ENCODE peak calls at places on chromosomes 6 and 20, in eight cellular contexts. J is omental fat pad; X is SHP77; P is neural progenitor cell; N is stimulated activated CD4-positive, alpha-beta T cell treated with anti-CD3 and anti-CD28 coated beads, Interleukin-4, amount 100 ng/mL, for 1 hour; Z is iPS-NIHi11; Q is T-helper 2 cell; K is cardiac muscle cell. B is an unnamed sample.

GRCh38 chr6:43699564-43700186 is 12.1 kb upstream of the MRPS18A start:
- DNase-seq in J (no peak), X (no peak), P (no peak), N (no peak), Z (no peak), Q (no peak), K (no peak), B (no peak)

GRCh38 chr6:116531675-116532570 is 13.6 kb downstream of the TRAPPC3L start:
- DNase-seq in J (peak; percentile 50), X (peak; percentile 42), P (peak; percentile 77), N (peak; percentile 47), Z (peak; percentile 50), Q (peak; percentile 46), K (peak; percentile 74), B (peak; percentile 63)

GRCh38 chr6:133778414-133778813 is 110.5 kb upstream of the TCF21 start:
- DNase-seq in J (no peak), X (no peak), P (no peak), N (no peak), Z (no peak), Q (no peak), K (no peak), B (no peak)

GRCh38 chr6:170279977-170280688 is 10.7 kb downstream of the DLL1 start:
- DNase-seq in J (no peak), X (peak; percentile 92), P (no peak), N (peak; percentile 52), Z (peak; percentile 61), Q (peak; percentile 56), K (peak; percentile 60), B (peak; percentile 83)

GRCh38 chr6:82248233-82248735 is 740 bp upstream of the IBTK start:
- DNase-seq in J (no peak), X (peak; percentile 77), P (peak; percentile 61), N (no peak), Z (peak; percentile 35), Q (no peak), K (no peak), B (peak; percentile 44)

GRCh38 chr20:32539063-32539816 is 45.9 kb downstream of the NOL4L start:
- DNase-seq in J (no peak), X (no peak), P (no peak), N (no peak), Z (no peak), Q (no peak), K (no peak), B (no peak)

GRCh38 chr6:12148317-12148801 is 136.2 kb downstream of the HIVEP1 start:
- DNase-seq in J (no peak), X (no peak), P (no peak), N (no peak), Z (no peak), Q (no peak), K (no peak), B (no peak)

GRCh38 chr6:71721642-71722041 is 164.7 kb upstream of the RIMS1 start:
- DNase-seq in J (no peak), X (no peak), P (no peak), N (no peak), Z (no peak), Q (no peak), K (no peak), B (no peak)

GRCh38 chr6:151001387-151002063 is 136.0 kb downstream of the MTHFD1L start:
- DNase-seq in J (no peak), X (no peak), P (no peak), N (no peak), Z (no peak), Q (no peak), K (no peak), B (peak; percentile 30)

GRCh38 chr20:17863209-17863576 is 105.4 kb downstream of the SNX5 start:
- DNase-seq in J (no peak), X (no peak), P (no peak), N (no peak), Z (no peak), Q (no peak), K (no peak), B (no peak)

GRCh38 chr20:57702091-57702490 is 7.7 kb downstream of the PMEPA1 start:
- DNase-seq in J (no peak), X (no peak), P (no peak), N (no peak), Z (no peak), Q (no peak), K (no peak), B (no peak)

GRCh38 chr6:2973656-2974055 is 2.3 kb upstream of the SERPINB6 start:
- DNase-seq in J (no peak), X (no peak), P (no peak), N (no peak), Z (no peak), Q (peak; percentile 39), K (no peak), B (no peak)

GRCh38 chr20:61353261-61353995 is 101.4 kb downstream of the CDH4 start:
- DNase-seq in J (no peak), X (no peak), P (no peak), N (no peak), Z (no peak), Q (no peak), K (no peak), B (no peak)

GRCh38 chr20:63172726-63173125 is 43.2 kb downstream of the YTHDF1 start:
- DNase-seq in J (no peak), X (peak; percentile 47), P (no peak), N (no peak), Z (peak; percentile 72), Q (no peak), K (no peak), B (peak; percentile 66)

GRCh38 chr20:54688476-54688875 is 213.1 kb downstream of the DOK5 start:
- DNase-seq in J (no peak), X (no peak), P (no peak), N (no peak), Z (no peak), Q (no peak), K (no peak), B (no peak)

GRCh38 chr20:642398-643174 is 10.4 kb downstream of the SRXN1 start:
- DNase-seq in J (no peak), X (no peak), P (peak; percentile 67), N (no peak), Z (peak; percentile 83), Q (no peak), K (no peak), B (peak; percentile 44)

GRCh38 chr20:6588296-6588695 is 179.2 kb upstream of the BMP2 start:
- DNase-seq in J (peak; percentile 40), X (no peak), P (no peak), N (no peak), Z (no peak), Q (no peak), K (peak; percentile 43), B (no peak)

GRCh38 chr6:169097336-169098052 is 156.2 kb downstream of the THBS2 start:
- DNase-seq in J (no peak), X (no peak), P (peak; percentile 47), N (no peak), Z (no peak), Q (no peak), K (no peak), B (no peak)

GRCh38 chr6:70901324-70901723 is 55.5 kb downstream of the B3GAT2 start:
- DNase-seq in J (no peak), X (no peak), P (no peak), N (no peak), Z (no peak), Q (no peak), K (no peak), B (no peak)

GRCh38 chr20:5687884-5688283 is 62.3 kb upstream of the SHLD1 start:
- DNase-seq in J (no peak), X (no peak), P (no peak), N (no peak), Z (no peak), Q (no peak), K (no peak), B (no peak)

GRCh38 chr6:11418290-11418905 is 119.2 kb upstream of the TMEM170B start:
- DNase-seq in J (no peak), X (no peak), P (no peak), N (no peak), Z (no peak), Q (no peak), K (no peak), B (no peak)

B was measured in GM13977.